ENCODE peak calls at places on chromosomes 6 and 20, in six cellular contexts. F is fibroblast of lung; C is tibial artery; A is CD8-positive, alpha-beta memory T cell; U is psoas muscle; P is effector memory CD4-positive, alpha-beta T cell. T is an unnamed sample. For H3K27me3, the result is how much of the 10 kb centered on the place peaks cover.

GRCh38 chr6:158150701-158151100 is 17.4 kb downstream of the SERAC1 start:
- DNase-seq in F (peak), C (no peak), A (no peak), U (no peak), P (no peak), T (no peak)

GRCh38 chr6:42073287-42073686 is 23.0 kb downstream of the TAF8 start:
- DNase-seq in F (no peak), C (no peak), A (no peak), U (no peak), P (no peak), T (no peak)

GRCh38 chr20:50369225-50370035 is 140.8 kb upstream of the PTPN1 start:
- DNase-seq in F (no peak), C (no peak), A (no peak), U (no peak), P (no peak), T (no peak)

GRCh38 chr6:91149246-91149645 is 562.4 kb upstream of the MAP3K7 start:
- DNase-seq in F (peak), C (no peak), A (no peak), U (no peak), P (no peak), T (no peak)

GRCh38 chr20:34311118-34312023 is 8.2 kb upstream of the AHCY start:
- DNase-seq in F (no peak), C (no peak), A (no peak), U (no peak), P (no peak), T (no peak)

GRCh38 chr20:50193169-50193850 is 2.7 kb downstream of the CEBPB start:
- DNase-seq in F (peak), C (no peak), A (no peak), U (peak), P (no peak), T (no peak)

GRCh38 chr6:36544228-36544627 is 3.1 kb downstream of the STK38 start:
- DNase-seq in F (peak), C (no peak), A (peak), U (no peak), P (peak), T (peak)

GRCh38 chr6:11586574-11586973 is 49.0 kb downstream of the TMEM170B start:
- DNase-seq in F (peak), C (no peak), A (no peak), U (no peak), P (no peak), T (no peak)

GRCh38 chr6:152160346-152160745 is 352.9 kb downstream of the ESR1 start:
- DNase-seq in F (no peak), C (no peak), A (no peak), U (no peak), P (no peak), T (no peak)

GRCh38 chr6:169669147-169669546 is 32.7 kb downstream of the WDR27 start:
- DNase-seq in F (no peak), C (no peak), A (no peak), U (no peak), P (no peak), T (no peak)

GRCh38 chr20:39081255-39081654 is 119.1 kb downstream of the DHX35 start:
- DNase-seq in F (peak), C (peak), A (peak), U (peak), P (peak), T (peak)

GRCh38 chr6:41878961-41879405 is 16.2 kb downstream of the USP49 start:
- DNase-seq in F (peak), C (no peak), A (no peak), U (no peak), P (no peak), T (no peak)

GRCh38 chr6:52143551-52143950 is 42.6 kb upstream of the IL17A start:
- DNase-seq in F (no peak), C (no peak), A (no peak), U (no peak), P (no peak), T (no peak)

GRCh38 chr20:62832951-62833391 is 16.1 kb downstream of the COL9A3 start:
- DNase-seq in F (no peak), C (no peak), A (peak), U (no peak), P (no peak), T (no peak)

GRCh38 chr6:18260448-18261106 is 3.8 kb downstream of the DEK start:
- DNase-seq in F (peak), C (no peak), A (no peak), U (peak), P (no peak), T (peak)

DNA sequence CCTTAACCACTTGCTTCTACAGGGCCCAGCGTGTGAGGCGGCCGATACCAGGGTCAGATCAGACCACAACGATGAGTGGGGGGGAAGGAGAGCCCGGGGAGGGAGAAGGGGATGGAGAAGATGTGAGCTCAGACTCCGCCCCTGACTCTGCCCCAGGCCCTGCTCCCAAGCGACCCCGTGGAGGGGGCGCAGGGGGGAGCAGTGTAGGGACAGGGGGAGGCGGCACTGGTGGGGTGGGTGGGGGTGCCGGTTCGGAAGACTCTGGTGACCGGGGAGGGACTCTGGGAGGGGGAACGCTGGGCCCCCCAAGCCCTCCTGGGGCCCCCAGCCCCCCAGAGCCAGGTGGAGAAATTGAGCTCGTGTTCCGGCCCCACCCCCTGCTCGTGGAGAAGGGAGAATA is 2.8 kb downstream of the RING1 start:
- DNase-seq in F (no peak), C (no peak), A (no peak), U (no peak), P (no peak), T (no peak)
- H3K27me3 ChIP-seq in F (under half), C (under half), A (under half), U (under half), P (under half), T (under half)

GRCh38 chr6:44738652-44739141 is 351.2 kb downstream of the CDC5L start:
- DNase-seq in F (peak), C (no peak), A (no peak), U (peak), P (no peak), T (no peak)
- H3K4me3 ChIP-seq in F (no peak), C (no peak), A (no peak), U (no peak), P (no peak), T (no peak)

GRCh38 chr6:3415490-3415889 is 41.4 kb downstream of the SLC22A23 start:
- DNase-seq in F (no peak), C (no peak), A (no peak), U (peak), P (no peak), T (no peak)

GRCh38 chr6:3421145-3421544 is 35.7 kb downstream of the SLC22A23 start:
- DNase-seq in F (no peak), C (no peak), A (no peak), U (no peak), P (no peak), T (no peak)

GRCh38 chr6:3419624-3420272 is 37.1 kb downstream of the SLC22A23 start:
- DNase-seq in F (peak), C (no peak), A (no peak), U (no peak), P (no peak), T (no peak)

GRCh38 chr6:3417473-3417872 is 39.4 kb downstream of the SLC22A23 start:
- DNase-seq in F (no peak), C (no peak), A (no peak), U (no peak), P (no peak), T (no peak)

GRCh38 chr6:3418521-3419060 is 38.3 kb downstream of the SLC22A23 start:
- DNase-seq in F (no peak), C (no peak), A (no peak), U (no peak), P (no peak), T (no peak)
- H3K27ac ChIP-seq in F (no peak), C (no peak), A (no peak), U (no peak), P (no peak), T (no peak)

DNA sequence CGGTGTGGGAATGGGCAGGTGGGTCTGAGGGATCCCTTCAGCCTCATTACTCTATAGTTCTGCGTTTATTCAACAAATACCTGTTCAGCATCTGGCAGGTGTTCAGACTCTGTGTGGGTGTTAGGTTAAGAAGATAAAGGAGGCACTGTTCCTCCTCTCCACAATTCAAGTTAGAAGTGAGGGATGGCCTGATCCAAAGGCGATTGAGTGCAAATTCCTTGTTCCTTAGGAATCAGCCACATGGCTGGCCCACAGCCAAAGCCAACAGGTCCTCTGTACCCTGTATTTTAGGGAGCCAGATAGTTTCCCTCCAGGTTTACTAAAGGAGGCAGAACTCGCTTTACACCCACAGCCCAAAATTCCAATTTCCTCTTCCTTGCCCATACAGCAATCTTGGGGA is 5.0 kb upstream of the CD40 start:
- DNase-seq in F (no peak), C (no peak), A (no peak), U (no peak), P (no peak), T (no peak)
- H3K27me3 ChIP-seq in F (under half), C (under half), A (under half), U (under half), P (under half), T (under half)

GRCh38 chr6:141026504-141026903 is 1106.2 kb upstream of the GJE1 start:
- DNase-seq in F (no peak), C (no peak), A (no peak), U (no peak), P (no peak), T (no peak)
- H3K4me3 ChIP-seq in F (no peak), C (no peak), A (no peak), U (no peak), P (no peak), T (no peak)

T was measured in CD4-positive, CD25-positive, alpha-beta regulatory T cell.